ENCODE peak calls at places on chromosomes 11 and 22, in eight cellular contexts. V is HCT116; P is AG08396; Z is HFFc6; U is NCI-H2171; T is hypothalamus; C is nephron progenitor cell; L is CD4-positive, alpha-beta T cell. B is an unnamed sample.

GRCh38 chr11:17734418-17734911 is at the start of gene KCNC1:
- DNase-seq in V (no peak), P (peak), Z (no peak), U (peak), T (peak), C (peak), L (no peak), B (peak)

GRCh38 chr11:88357323-88358039 is 19.9 kb upstream of the CTSC start:
- DNase-seq in V (no peak), P (no peak), Z (no peak), U (no peak), T (no peak), C (no peak), L (no peak), B (no peak)

GRCh38 chr11:21921151-21921550 is 271.7 kb upstream of the ANO5 start:
- DNase-seq in V (no peak), P (no peak), Z (no peak), U (no peak), T (no peak), C (no peak), L (no peak), B (peak)

GRCh38 chr11:120197254-120197891 is 13.5 kb upstream of the OAF start:
- DNase-seq in V (no peak), P (no peak), Z (no peak), U (no peak), T (no peak), C (peak), L (no peak), B (no peak)

GRCh38 chr11:64581057-64581523 is 9.9 kb upstream of the SLC22A12 start:
- DNase-seq in V (no peak), P (no peak), Z (no peak), U (no peak), T (no peak), C (no peak), L (no peak), B (no peak)

GRCh38 chr11:119624102-119624615 is 104.8 kb downstream of the NECTIN1 start:
- DNase-seq in V (no peak), P (peak), Z (no peak), U (no peak), T (no peak), C (peak), L (no peak), B (no peak)

GRCh38 chr11:123469089-123469488 is 39.0 kb downstream of the GRAMD1B start:
- DNase-seq in V (no peak), P (no peak), Z (no peak), U (no peak), T (no peak), C (no peak), L (no peak), B (no peak)

GRCh38 chr11:117876341-117877119 is at the start of gene FXYD6:
- DNase-seq in V (no peak), P (no peak), Z (no peak), U (peak), T (peak), C (peak), L (no peak), B (peak)

GRCh38 chr11:73372371-73372993 is 3.7 kb upstream of the RELT start:
- DNase-seq in V (peak), P (peak), Z (peak), U (no peak), T (no peak), C (no peak), L (no peak), B (no peak)

GRCh38 chr11:117230286-117230961 is 1.4 kb downstream of the PCSK7 start:
- DNase-seq in V (no peak), P (no peak), Z (no peak), U (no peak), T (no peak), C (no peak), L (peak), B (no peak)

GRCh38 chr11:10401275-10401674 is 53.8 kb upstream of the AMPD3 start:
- DNase-seq in V (no peak), P (no peak), Z (no peak), U (no peak), T (no peak), C (no peak), L (no peak), B (no peak)

GRCh38 chr11:47533690-47534135 is 19.2 kb downstream of the CELF1 start:
- DNase-seq in V (no peak), P (peak), Z (peak), U (no peak), T (no peak), C (no peak), L (no peak), B (no peak)

GRCh38 chr11:11022126-11022730 is 164.4 kb upstream of the ZBED5 start:
- DNase-seq in V (peak), P (no peak), Z (no peak), U (no peak), T (no peak), C (no peak), L (no peak), B (no peak)

GRCh38 chr11:78698612-78699011 is 123.9 kb upstream of the NARS2 start:
- DNase-seq in V (no peak), P (peak), Z (peak), U (no peak), T (no peak), C (no peak), L (no peak), B (no peak)

GRCh38 chr11:104146421-104146820 is 17.5 kb downstream of the PDGFD start:
- DNase-seq in V (no peak), P (no peak), Z (no peak), U (no peak), T (no peak), C (no peak), L (no peak), B (no peak)

GRCh38 chr22:46062971-46063631 is 86.1 kb upstream of the WNT7B start:
- DNase-seq in V (no peak), P (no peak), Z (no peak), U (no peak), T (no peak), C (no peak), L (no peak), B (no peak)

GRCh38 chr22:19814428-19814827 is 40.2 kb downstream of the GNB1L start:
- DNase-seq in V (no peak), P (no peak), Z (no peak), U (no peak), T (no peak), C (no peak), L (no peak), B (no peak)

GRCh38 chr11:68961245-68961644 is 19.5 kb downstream of the MRGPRD start:
- DNase-seq in V (no peak), P (no peak), Z (no peak), U (no peak), T (no peak), C (no peak), L (no peak), B (no peak)

GRCh38 chr22:22810018-22810427 is 77.6 kb upstream of the IGLL5 start:
- DNase-seq in V (peak), P (peak), Z (no peak), U (no peak), T (no peak), C (peak), L (no peak), B (no peak)

GRCh38 chr11:7384691-7385090 is 100.6 kb upstream of the OLFML1 start:
- DNase-seq in V (no peak), P (no peak), Z (no peak), U (no peak), T (no peak), C (no peak), L (no peak), B (no peak)

GRCh38 chr22:23504522-23504921 is 75.6 kb downstream of the IGLL1 start:
- DNase-seq in V (no peak), P (no peak), Z (no peak), U (no peak), T (no peak), C (no peak), L (no peak), B (no peak)

GRCh38 chr11:21446939-21447590 is 745.8 kb upstream of the ANO5 start:
- DNase-seq in V (no peak), P (no peak), Z (no peak), U (no peak), T (no peak), C (no peak), L (no peak), B (no peak)

GRCh38 chr11:9738126-9738525 is 74.2 kb downstream of the SWAP70 start:
- DNase-seq in V (no peak), P (no peak), Z (no peak), U (no peak), T (no peak), C (no peak), L (no peak), B (no peak)